ENCODE peak calls at places on chromosomes 1 and 21, in eight cellular contexts. One of them, this sample, is unnamed.

GRCh38 chr1:198084509-198084908 is 72.3 kb upstream of the NEK7 start:
- DNase-seq in pancreas: no peak
- DNase-seq in H1: no peak
- DNase-seq in aorta: no peak
- DNase-seq in PC-3: no peak
- DNase-seq in CD8-positive, alpha-beta T cell: no peak
- DNase-seq in lower lobe of right lung: no peak
- DNase-seq in CD4-positive, alpha-beta memory T cell: no peak
- DNase-seq in this sample: no peak

GRCh38 chr21:37532868-37533780 is 166.6 kb downstream of the DYRK1A start:
- DNase-seq in H1: peak; percentile 47
- DNase-seq in CD4-positive, alpha-beta memory T cell: peak; percentile 43
- DNase-seq in aorta: peak; percentile 75
- DNase-seq in lower lobe of right lung: no peak
- DNase-seq in pancreas: no peak
- DNase-seq in PC-3: peak; percentile 86
- DNase-seq in CD8-positive, alpha-beta T cell: no peak
- DNase-seq in this sample: no peak

GRCh38 chr21:19236209-19236608 is 832.6 kb upstream of the TMPRSS15 start:
- DNase-seq in lower lobe of right lung: no peak
- DNase-seq in aorta: no peak
- DNase-seq in pancreas: no peak
- DNase-seq in PC-3: peak; percentile 10
- DNase-seq in CD4-positive, alpha-beta memory T cell: no peak
- DNase-seq in H1: no peak
- DNase-seq in CD8-positive, alpha-beta T cell: no peak
- DNase-seq in this sample: no peak

GRCh38 chr1:202130275-202130646 is 7.5 kb downstream of the GPR37L1 start:
- DNase-seq in CD4-positive, alpha-beta memory T cell: no peak
- DNase-seq in H1: no peak
- DNase-seq in aorta: peak; percentile 74
- DNase-seq in pancreas: no peak
- DNase-seq in PC-3: no peak
- DNase-seq in lower lobe of right lung: no peak
- DNase-seq in CD8-positive, alpha-beta T cell: no peak
- DNase-seq in this sample: peak; percentile 73

GRCh38 chr1:7362947-7363346 is 408.1 kb upstream of the VAMP3 start:
- DNase-seq in CD8-positive, alpha-beta T cell: no peak
- DNase-seq in lower lobe of right lung: no peak
- DNase-seq in H1: no peak
- DNase-seq in PC-3: no peak
- DNase-seq in aorta: no peak
- DNase-seq in CD4-positive, alpha-beta memory T cell: no peak
- DNase-seq in pancreas: no peak
- DNase-seq in this sample: no peak

GRCh38 chr1:36384542-36385409 is 948 bp downstream of the STK40 start:
- DNase-seq in lower lobe of right lung: peak; percentile 90
- DNase-seq in pancreas: peak; percentile 96
- DNase-seq in CD4-positive, alpha-beta memory T cell: peak; percentile 69
- DNase-seq in CD8-positive, alpha-beta T cell: no peak
- DNase-seq in PC-3: peak; percentile 79
- DNase-seq in aorta: peak; percentile 84
- DNase-seq in H1: peak; percentile 65
- DNase-seq in this sample: peak; percentile 81

GRCh38 chr1:179775009-179775408 is 31.9 kb downstream of the FAM163A start:
- DNase-seq in aorta: no peak
- DNase-seq in PC-3: no peak
- DNase-seq in pancreas: no peak
- DNase-seq in lower lobe of right lung: no peak
- DNase-seq in H1: no peak
- DNase-seq in CD8-positive, alpha-beta T cell: no peak
- DNase-seq in CD4-positive, alpha-beta memory T cell: no peak
- DNase-seq in this sample: no peak

GRCh38 chr1:78275456-78275855 is 215.3 kb upstream of the PTGFR start:
- DNase-seq in pancreas: no peak
- DNase-seq in aorta: no peak
- DNase-seq in CD4-positive, alpha-beta memory T cell: no peak
- DNase-seq in H1: no peak
- DNase-seq in lower lobe of right lung: no peak
- DNase-seq in PC-3: no peak
- DNase-seq in CD8-positive, alpha-beta T cell: no peak
- DNase-seq in this sample: no peak

GRCh38 chr1:189609206-189609605 is 868.5 kb downstream of the BRINP3 start:
- DNase-seq in pancreas: no peak
- DNase-seq in H1: no peak
- DNase-seq in CD4-positive, alpha-beta memory T cell: no peak
- DNase-seq in CD8-positive, alpha-beta T cell: no peak
- DNase-seq in PC-3: no peak
- DNase-seq in lower lobe of right lung: no peak
- DNase-seq in aorta: no peak
- DNase-seq in this sample: no peak

GRCh38 chr1:69120828-69121227 is 446.9 kb upstream of the LRRC7 start:
- DNase-seq in aorta: no peak
- DNase-seq in PC-3: no peak
- DNase-seq in CD8-positive, alpha-beta T cell: no peak
- DNase-seq in lower lobe of right lung: no peak
- DNase-seq in H1: no peak
- DNase-seq in pancreas: no peak
- DNase-seq in CD4-positive, alpha-beta memory T cell: no peak
- DNase-seq in this sample: no peak

GRCh38 chr1:201585901-201586300 is 47.0 kb downstream of the NAV1 start:
- DNase-seq in CD4-positive, alpha-beta memory T cell: no peak
- DNase-seq in H1: no peak
- DNase-seq in aorta: no peak
- DNase-seq in CD8-positive, alpha-beta T cell: no peak
- DNase-seq in PC-3: peak; percentile 18
- DNase-seq in pancreas: no peak
- DNase-seq in lower lobe of right lung: no peak
- DNase-seq in this sample: no peak

GRCh38 chr1:210407207-210407886 is 78.6 kb downstream of the HHAT start:
- DNase-seq in CD4-positive, alpha-beta memory T cell: peak; percentile 60
- DNase-seq in pancreas: peak; percentile 68
- DNase-seq in H1: peak; percentile 95
- DNase-seq in PC-3: peak; percentile 90
- DNase-seq in aorta: peak; percentile 89
- DNase-seq in lower lobe of right lung: peak; percentile 63
- DNase-seq in CD8-positive, alpha-beta T cell: peak; percentile 33
- DNase-seq in this sample: peak; percentile 88

GRCh38 chr21:42651515-42652401 is 1.7 kb upstream of the PDE9A start:
- DNase-seq in PC-3: no peak
- DNase-seq in H1: no peak
- DNase-seq in pancreas: no peak
- DNase-seq in CD4-positive, alpha-beta memory T cell: no peak
- DNase-seq in lower lobe of right lung: peak; percentile 34
- DNase-seq in aorta: peak; percentile 60
- DNase-seq in CD8-positive, alpha-beta T cell: no peak
- DNase-seq in this sample: peak; percentile 30

GRCh38 chr1:20359451-20360330 is 69.0 kb downstream of the VWA5B1 start:
- DNase-seq in pancreas: no peak
- DNase-seq in CD4-positive, alpha-beta memory T cell: no peak
- DNase-seq in CD8-positive, alpha-beta T cell: no peak
- DNase-seq in lower lobe of right lung: no peak
- DNase-seq in aorta: no peak
- DNase-seq in H1: no peak
- DNase-seq in PC-3: peak; percentile 50
- DNase-seq in this sample: no peak

GRCh38 chr1:21667348-21668231 is 1.6 kb downstream of the RAP1GAP start:
- DNase-seq in H1: no peak
- DNase-seq in CD4-positive, alpha-beta memory T cell: no peak
- DNase-seq in pancreas: no peak
- DNase-seq in PC-3: no peak
- DNase-seq in lower lobe of right lung: no peak
- DNase-seq in CD8-positive, alpha-beta T cell: no peak
- DNase-seq in aorta: peak; percentile 43
- DNase-seq in this sample: no peak
- H3K27me3 ChIP-seq in H1: peaks cover 25% of the 10 kb centered on the region
- H3K27me3 ChIP-seq in CD4-positive, alpha-beta memory T cell: peaks cover 9% of the 10 kb centered on the region
- H3K27me3 ChIP-seq in pancreas: no peaks in the 10 kb centered on the region
- H3K27me3 ChIP-seq in PC-3: peaks cover 24% of the 10 kb centered on the region
- H3K27me3 ChIP-seq in lower lobe of right lung: peaks cover 50% of the 10 kb centered on the region
- H3K27me3 ChIP-seq in CD8-positive, alpha-beta T cell: peaks cover 21% of the 10 kb centered on the region
- H3K27me3 ChIP-seq in aorta: peaks cover 2% of the 10 kb centered on the region
- H3K27me3 ChIP-seq in this sample: no peaks in the 10 kb centered on the region

GRCh38 chr1:117059678-117060440 is at the start of gene TTF2:
- DNase-seq in H1: peak; percentile 93
- DNase-seq in CD4-positive, alpha-beta memory T cell: peak; percentile 98
- DNase-seq in PC-3: peak; percentile 98
- DNase-seq in aorta: peak; percentile 95
- DNase-seq in lower lobe of right lung: peak; percentile 89
- DNase-seq in pancreas: peak; percentile 92
- DNase-seq in CD8-positive, alpha-beta T cell: peak; percentile 89
- DNase-seq in this sample: peak; percentile 93

GRCh38 chr1:117060441-117061317 is 553 bp downstream of the TTF2 start:
- DNase-seq in aorta: no peak
- DNase-seq in lower lobe of right lung: no peak
- DNase-seq in CD4-positive, alpha-beta memory T cell: peak; percentile 73
- DNase-seq in CD8-positive, alpha-beta T cell: no peak
- DNase-seq in pancreas: peak; percentile 77
- DNase-seq in H1: no peak
- DNase-seq in PC-3: peak; percentile 51
- DNase-seq in this sample: no peak

GRCh38 chr1:117058810-117059209 is 1.3 kb upstream of the TTF2 start:
- DNase-seq in CD4-positive, alpha-beta memory T cell: no peak
- DNase-seq in aorta: no peak
- DNase-seq in PC-3: peak; percentile 11
- DNase-seq in lower lobe of right lung: no peak
- DNase-seq in H1: no peak
- DNase-seq in pancreas: no peak
- DNase-seq in CD8-positive, alpha-beta T cell: no peak
- DNase-seq in this sample: no peak

GRCh38 chr1:117061986-117062415 is 1.9 kb downstream of the TTF2 start:
- DNase-seq in H1: no peak
- DNase-seq in lower lobe of right lung: no peak
- DNase-seq in PC-3: peak; percentile 28
- DNase-seq in CD8-positive, alpha-beta T cell: no peak
- DNase-seq in pancreas: no peak
- DNase-seq in CD4-positive, alpha-beta memory T cell: peak; percentile 57
- DNase-seq in aorta: no peak
- DNase-seq in this sample: no peak

GRCh38 chr1:117059334-117059677 is 820 bp upstream of the TTF2 start:
- DNase-seq in pancreas: peak; percentile 87
- DNase-seq in PC-3: peak; percentile 56
- DNase-seq in CD4-positive, alpha-beta memory T cell: peak; percentile 82
- DNase-seq in lower lobe of right lung: peak; percentile 68
- DNase-seq in CD8-positive, alpha-beta T cell: peak; percentile 43
- DNase-seq in aorta: no peak
- DNase-seq in H1: no peak
- DNase-seq in this sample: peak; percentile 67
- H3K27me3 ChIP-seq in pancreas: no peaks in the 10 kb centered on the region
- H3K27me3 ChIP-seq in PC-3: no peaks in the 10 kb centered on the region
- H3K27me3 ChIP-seq in CD4-positive, alpha-beta memory T cell: no peaks in the 10 kb centered on the region
- H3K27me3 ChIP-seq in lower lobe of right lung: no peaks in the 10 kb centered on the region
- H3K27me3 ChIP-seq in CD8-positive, alpha-beta T cell: no peaks in the 10 kb centered on the region
- H3K27me3 ChIP-seq in aorta: no peaks in the 10 kb centered on the region
- H3K27me3 ChIP-seq in H1: no peaks in the 10 kb centered on the region
- H3K27me3 ChIP-seq in this sample: no peaks in the 10 kb centered on the region

GRCh38 chr1:242761556-242761955 is 237.1 kb upstream of the PLD5 start:
- DNase-seq in CD8-positive, alpha-beta T cell: no peak
- DNase-seq in H1: no peak
- DNase-seq in aorta: no peak
- DNase-seq in pancreas: no peak
- DNase-seq in CD4-positive, alpha-beta memory T cell: no peak
- DNase-seq in PC-3: no peak
- DNase-seq in lower lobe of right lung: no peak
- DNase-seq in this sample: no peak
- H3K27me3 ChIP-seq in CD8-positive, alpha-beta T cell: no peaks in the 10 kb centered on the region
- H3K27me3 ChIP-seq in H1: no peaks in the 10 kb centered on the region
- H3K27me3 ChIP-seq in aorta: peaks cover 4% of the 10 kb centered on the region
- H3K27me3 ChIP-seq in pancreas: no peaks in the 10 kb centered on the region
- H3K27me3 ChIP-seq in CD4-positive, alpha-beta memory T cell: no peaks in the 10 kb centered on the region
- H3K27me3 ChIP-seq in PC-3: peaks cover 39% of the 10 kb centered on the region
- H3K27me3 ChIP-seq in lower lobe of right lung: no peaks in the 10 kb centered on the region
- H3K27me3 ChIP-seq in this sample: no peaks in the 10 kb centered on the region

DNA sequence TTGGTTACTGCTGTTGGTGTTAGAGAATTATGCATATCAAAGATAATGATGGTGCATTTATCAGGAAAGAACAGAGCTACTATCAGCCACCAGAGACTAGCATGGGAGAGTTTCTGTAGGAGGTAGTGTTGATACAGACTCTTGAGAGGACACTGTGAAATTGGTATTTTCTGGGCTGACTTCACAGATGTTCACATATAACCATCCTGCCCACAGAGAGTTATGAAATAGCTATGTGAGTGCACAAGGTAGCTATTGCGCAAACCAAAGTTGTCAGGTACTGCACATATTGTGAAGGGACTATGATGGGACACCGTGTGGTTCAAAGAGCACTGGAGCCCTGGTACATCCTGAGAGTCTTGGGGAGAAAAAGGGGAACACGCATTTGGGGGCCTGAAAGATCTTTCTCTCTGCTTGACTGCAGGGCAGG is 1.4 kb upstream of the TLCD4 start:
- DNase-seq in PC-3: no peak
- DNase-seq in pancreas: no peak
- DNase-seq in lower lobe of right lung: no peak
- DNase-seq in CD4-positive, alpha-beta memory T cell: no peak
- DNase-seq in CD8-positive, alpha-beta T cell: no peak
- DNase-seq in H1: no peak
- DNase-seq in aorta: no peak
- DNase-seq in this sample: no peak
- H3K27me3 ChIP-seq in PC-3: no peaks in the 10 kb centered on the region
- H3K27me3 ChIP-seq in pancreas: no peaks in the 10 kb centered on the region
- H3K27me3 ChIP-seq in lower lobe of right lung: no peaks in the 10 kb centered on the region
- H3K27me3 ChIP-seq in CD4-positive, alpha-beta memory T cell: peaks cover 17% of the 10 kb centered on the region
- H3K27me3 ChIP-seq in CD8-positive, alpha-beta T cell: no peaks in the 10 kb centered on the region
- H3K27me3 ChIP-seq in H1: peaks cover 4% of the 10 kb centered on the region
- H3K27me3 ChIP-seq in aorta: no peaks in the 10 kb centered on the region
- H3K27me3 ChIP-seq in this sample: no peaks in the 10 kb centered on the region

This sample was measured in right cardiac atrium.